ENCODE peak calls at places on chromosomes 1 and 21, in eight cellular contexts. One of them, this sample, is unnamed.

GRCh38 chr21:35196128-35196527 is 147.0 kb upstream of the RUNX1 start:
- DNase-seq in GM12878: no peak
- DNase-seq in A549: no peak
- DNase-seq in sigmoid colon: no peak
- DNase-seq in H1: no peak
- DNase-seq in transverse colon: no peak
- DNase-seq in ovary: no peak
- DNase-seq in HepG2: no peak
- DNase-seq in this sample: no peak

GRCh38 chr1:94048413-94049164 is 72.4 kb downstream of the ABCA4 start:
- DNase-seq in GM12878: no peak
- DNase-seq in A549: no peak
- DNase-seq in sigmoid colon: no peak
- DNase-seq in H1: no peak
- DNase-seq in transverse colon: no peak
- DNase-seq in ovary: no peak
- DNase-seq in HepG2: peak
- DNase-seq in this sample: no peak

GRCh38 chr1:66542811-66543767 is 9.1 kb downstream of the SGIP1 start:
- DNase-seq in GM12878: no peak
- DNase-seq in A549: no peak
- DNase-seq in sigmoid colon: no peak
- DNase-seq in H1: no peak
- DNase-seq in transverse colon: peak
- DNase-seq in ovary: no peak
- DNase-seq in HepG2: peak
- DNase-seq in this sample: peak

GRCh38 chr1:232789660-232790059 is 15.6 kb upstream of the MAP10 start:
- DNase-seq in GM12878: no peak
- DNase-seq in A549: no peak
- DNase-seq in sigmoid colon: no peak
- DNase-seq in H1: no peak
- DNase-seq in transverse colon: no peak
- DNase-seq in ovary: no peak
- DNase-seq in HepG2: no peak
- DNase-seq in this sample: no peak

GRCh38 chr1:29279406-29279805 is 43.1 kb downstream of the PTPRU start:
- DNase-seq in GM12878: no peak
- DNase-seq in A549: no peak
- DNase-seq in sigmoid colon: no peak
- DNase-seq in H1: no peak
- DNase-seq in transverse colon: no peak
- DNase-seq in ovary: no peak
- DNase-seq in HepG2: no peak
- DNase-seq in this sample: no peak

GRCh38 chr1:220166853-220167252 is 72.9 kb downstream of the IARS2 start:
- DNase-seq in GM12878: no peak
- DNase-seq in A549: no peak
- DNase-seq in sigmoid colon: no peak
- DNase-seq in H1: no peak
- DNase-seq in transverse colon: no peak
- DNase-seq in ovary: no peak
- DNase-seq in HepG2: no peak
- DNase-seq in this sample: no peak

GRCh38 chr1:4178501-4178900 is 278.4 kb upstream of the C1orf174 start:
- DNase-seq in GM12878: no peak
- DNase-seq in A549: no peak
- DNase-seq in sigmoid colon: no peak
- DNase-seq in H1: peak
- DNase-seq in transverse colon: no peak
- DNase-seq in ovary: no peak
- DNase-seq in HepG2: no peak
- DNase-seq in this sample: no peak

GRCh38 chr1:103497404-103497803 is 28.1 kb upstream of the RNPC3 start:
- DNase-seq in GM12878: no peak
- DNase-seq in A549: no peak
- DNase-seq in sigmoid colon: no peak
- DNase-seq in H1: no peak
- DNase-seq in transverse colon: no peak
- DNase-seq in ovary: no peak
- DNase-seq in HepG2: no peak
- DNase-seq in this sample: no peak

GRCh38 chr1:111602974-111603373 is 16.6 kb upstream of the RAP1A start:
- DNase-seq in GM12878: no peak
- DNase-seq in A549: no peak
- DNase-seq in sigmoid colon: no peak
- DNase-seq in H1: no peak
- DNase-seq in transverse colon: no peak
- DNase-seq in ovary: no peak
- DNase-seq in HepG2: no peak
- DNase-seq in this sample: no peak

GRCh38 chr1:3837685-3838084 is 19.3 kb downstream of the CEP104 start:
- DNase-seq in GM12878: no peak
- DNase-seq in A549: no peak
- DNase-seq in sigmoid colon: no peak
- DNase-seq in H1: no peak
- DNase-seq in transverse colon: no peak
- DNase-seq in ovary: no peak
- DNase-seq in HepG2: no peak
- DNase-seq in this sample: no peak

GRCh38 chr1:234579967-234580366 is 30.0 kb downstream of the IRF2BP2 start:
- DNase-seq in GM12878: no peak
- DNase-seq in A549: peak
- DNase-seq in sigmoid colon: no peak
- DNase-seq in H1: no peak
- DNase-seq in transverse colon: no peak
- DNase-seq in ovary: no peak
- DNase-seq in HepG2: no peak
- DNase-seq in this sample: no peak

GRCh38 chr1:154141240-154141639 is 13.6 kb downstream of the NUP210L start:
- DNase-seq in GM12878: no peak
- DNase-seq in A549: no peak
- DNase-seq in sigmoid colon: no peak
- DNase-seq in H1: no peak
- DNase-seq in transverse colon: no peak
- DNase-seq in ovary: no peak
- DNase-seq in HepG2: no peak
- DNase-seq in this sample: no peak

GRCh38 chr1:51266791-51267190 is 30.7 kb downstream of the RNF11 start:
- DNase-seq in GM12878: no peak
- DNase-seq in A549: no peak
- DNase-seq in sigmoid colon: no peak
- DNase-seq in H1: no peak
- DNase-seq in transverse colon: no peak
- DNase-seq in ovary: no peak
- DNase-seq in HepG2: no peak
- DNase-seq in this sample: no peak

GRCh38 chr1:51265618-51266017 is 29.5 kb downstream of the RNF11 start:
- DNase-seq in GM12878: no peak
- DNase-seq in A549: no peak
- DNase-seq in sigmoid colon: no peak
- DNase-seq in H1: no peak
- DNase-seq in transverse colon: no peak
- DNase-seq in ovary: no peak
- DNase-seq in HepG2: no peak
- DNase-seq in this sample: no peak

GRCh38 chr1:51263147-51263850 is 27.2 kb downstream of the RNF11 start:
- DNase-seq in GM12878: no peak
- DNase-seq in A549: no peak
- DNase-seq in sigmoid colon: no peak
- DNase-seq in H1: no peak
- DNase-seq in transverse colon: no peak
- DNase-seq in ovary: no peak
- DNase-seq in HepG2: no peak
- DNase-seq in this sample: no peak

GRCh38 chr1:51266181-51266580 is 30.1 kb downstream of the RNF11 start:
- DNase-seq in GM12878: no peak
- DNase-seq in A549: no peak
- DNase-seq in sigmoid colon: no peak
- DNase-seq in H1: no peak
- DNase-seq in transverse colon: no peak
- DNase-seq in ovary: no peak
- DNase-seq in HepG2: no peak
- DNase-seq in this sample: no peak

DNA sequence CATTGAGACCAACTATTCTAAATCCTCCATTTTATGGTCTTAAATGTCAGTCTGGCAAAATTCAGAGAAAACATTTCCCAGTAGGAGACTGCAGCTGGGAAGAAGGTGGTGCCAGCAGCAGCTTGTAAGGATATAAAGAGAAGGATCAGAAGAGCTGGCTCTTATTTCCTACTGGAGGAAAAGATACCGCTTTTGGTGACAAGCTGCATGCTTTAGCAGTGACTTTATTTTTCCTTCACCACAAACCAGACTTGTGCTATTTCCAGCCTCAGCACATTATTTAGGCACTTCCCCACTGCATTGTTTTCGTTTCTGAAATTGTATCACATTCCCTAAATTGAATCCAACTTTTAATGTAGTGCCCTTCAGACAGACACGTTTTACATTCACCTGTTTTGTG is 28.4 kb downstream of the RNF11 start:
- DNase-seq in GM12878: no peak
- DNase-seq in A549: no peak
- DNase-seq in sigmoid colon: no peak
- DNase-seq in H1: no peak
- DNase-seq in transverse colon: no peak
- DNase-seq in ovary: no peak
- DNase-seq in HepG2: no peak
- DNase-seq in this sample: no peak
- TF ChIP-seq CTCF in GM12878: no peak
- TF ChIP-seq CTCF in A549: no peak
- TF ChIP-seq CTCF in sigmoid colon: no peak
- TF ChIP-seq CTCF in H1: no peak
- TF ChIP-seq CTCF in transverse colon: no peak
- TF ChIP-seq CTCF in ovary: no peak
- TF ChIP-seq CTCF in HepG2: no peak
- TF ChIP-seq CTCF in this sample: no peak

DNA sequence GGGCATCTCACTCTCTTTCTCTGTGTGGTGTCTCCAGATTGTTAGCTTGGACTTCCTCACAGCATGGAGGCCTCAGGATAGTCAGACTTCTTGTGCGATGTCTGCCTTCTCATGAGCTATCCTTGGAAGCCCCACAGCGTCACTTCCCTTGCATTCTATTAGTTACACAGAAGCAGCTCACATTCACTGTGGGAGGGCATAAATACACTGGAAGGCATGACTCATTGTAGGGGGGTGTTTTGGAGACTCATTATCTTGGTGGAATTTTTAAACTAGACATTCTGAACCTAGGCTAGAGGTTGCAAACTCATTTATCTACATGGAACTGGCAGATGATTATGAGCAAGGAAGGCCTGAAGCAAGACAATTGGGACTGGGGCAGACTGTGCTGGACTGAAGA is 21.4 kb upstream of the FASLG start:
- DNase-seq in GM12878: no peak
- DNase-seq in A549: no peak
- DNase-seq in sigmoid colon: no peak
- DNase-seq in H1: no peak
- DNase-seq in transverse colon: no peak
- DNase-seq in ovary: no peak
- DNase-seq in HepG2: peak
- DNase-seq in this sample: no peak
- TF ChIP-seq POLR2A in GM12878: no peak
- TF ChIP-seq POLR2A in A549: no peak
- TF ChIP-seq POLR2A in sigmoid colon: no peak
- TF ChIP-seq POLR2A in H1: no peak
- TF ChIP-seq POLR2A in transverse colon: no peak
- TF ChIP-seq POLR2A in ovary: no peak
- TF ChIP-seq POLR2A in HepG2: no peak
- TF ChIP-seq POLR2A in this sample: no peak

DNA sequence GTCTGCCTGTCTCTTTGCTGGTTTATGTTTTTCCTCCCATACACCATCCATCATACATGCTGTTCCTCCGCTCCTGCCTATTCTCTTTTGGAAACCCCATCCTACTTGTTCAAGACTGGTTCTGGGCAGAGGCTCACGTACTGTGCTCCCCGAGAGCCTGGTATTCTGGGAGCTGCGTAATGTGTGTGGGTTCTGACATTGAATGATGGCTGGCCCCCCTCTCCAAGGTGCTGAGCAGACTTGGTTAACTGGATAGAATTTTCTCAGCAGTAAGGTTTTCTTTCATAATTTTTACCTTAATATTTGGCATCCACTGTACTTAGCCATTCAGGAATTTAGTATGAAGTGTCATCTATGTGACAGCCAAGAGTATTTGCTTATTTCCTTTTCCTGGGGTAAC is 26.6 kb downstream of the COQ8A start:
- DNase-seq in GM12878: no peak
- DNase-seq in A549: no peak
- DNase-seq in sigmoid colon: no peak
- DNase-seq in H1: no peak
- DNase-seq in transverse colon: no peak
- DNase-seq in ovary: no peak
- DNase-seq in HepG2: no peak
- DNase-seq in this sample: no peak
- TF ChIP-seq EP300 in GM12878: no peak
- TF ChIP-seq EP300 in A549: no peak
- TF ChIP-seq EP300 in sigmoid colon: no peak
- TF ChIP-seq EP300 in H1: no peak
- TF ChIP-seq EP300 in transverse colon: no peak
- TF ChIP-seq EP300 in ovary: no peak
- TF ChIP-seq EP300 in HepG2: no peak
- TF ChIP-seq EP300 in this sample: no peak

GRCh38 chr1:98555814-98556213 is 105.7 kb upstream of the SNX7 start:
- DNase-seq in GM12878: no peak
- DNase-seq in A549: no peak
- DNase-seq in sigmoid colon: no peak
- DNase-seq in H1: no peak
- DNase-seq in transverse colon: no peak
- DNase-seq in ovary: no peak
- DNase-seq in HepG2: no peak
- DNase-seq in this sample: no peak

GRCh38 chr1:98557808-98558390 is 103.6 kb upstream of the SNX7 start:
- DNase-seq in GM12878: no peak
- DNase-seq in A549: no peak
- DNase-seq in sigmoid colon: no peak
- DNase-seq in H1: no peak
- DNase-seq in transverse colon: no peak
- DNase-seq in ovary: no peak
- DNase-seq in HepG2: no peak
- DNase-seq in this sample: no peak

DNA sequence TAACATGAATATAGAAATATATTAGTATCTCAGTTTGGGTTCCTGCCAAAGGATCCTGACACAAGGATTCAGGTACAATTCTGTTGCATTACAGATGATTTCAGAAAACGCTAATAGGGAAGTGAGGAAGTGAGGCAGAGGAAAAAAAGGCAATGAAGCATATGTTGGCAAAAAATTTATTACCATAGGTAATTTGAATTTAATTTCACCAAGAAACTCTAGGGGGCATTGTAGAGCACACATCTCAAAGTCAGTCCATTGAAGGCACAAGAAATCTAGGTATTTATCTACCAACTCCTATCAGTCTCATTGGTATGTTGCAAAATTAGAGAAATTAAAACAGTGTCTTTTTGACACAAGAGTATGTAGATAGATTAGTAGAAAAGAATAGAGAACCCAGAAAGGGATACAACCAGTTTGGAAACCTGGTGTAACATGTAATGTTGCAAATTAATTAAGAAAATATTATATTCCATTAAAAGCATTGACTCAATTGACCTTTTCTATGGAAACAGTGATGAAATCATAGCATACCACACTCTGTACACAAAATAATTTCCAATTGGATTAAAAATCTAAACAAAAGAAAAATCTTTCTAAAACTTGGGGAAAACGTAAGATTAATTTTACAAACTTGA is 104.9 kb upstream of the SNX7 start:
- DNase-seq in GM12878: no peak
- DNase-seq in A549: peak
- DNase-seq in sigmoid colon: no peak
- DNase-seq in H1: no peak
- DNase-seq in transverse colon: no peak
- DNase-seq in ovary: no peak
- DNase-seq in HepG2: peak
- DNase-seq in this sample: no peak
- TF ChIP-seq CTCF in GM12878: peak
- TF ChIP-seq CTCF in A549: no peak
- TF ChIP-seq CTCF in sigmoid colon: no peak
- TF ChIP-seq CTCF in H1: peak
- TF ChIP-seq CTCF in transverse colon: peak
- TF ChIP-seq CTCF in ovary: no peak
- TF ChIP-seq CTCF in HepG2: peak
- TF ChIP-seq CTCF in this sample: no peak

This sample was measured in tibial nerve.